ENCODE peak calls at places on chromosome 10, in five cellular contexts. P is nucleus accumbens, W is NCI-H510A treated with DMSO at 0.1 percent for 48 hours, A is Right ventricle myocardium superior, C is testis. Y is an unnamed sample.

GRCh38 chr10:132907901-132908620 is 34.3 kb downstream of the CFAP46 start:
- DNase-seq in W (no peak), C (no peak), P (no peak), A (peak), Y (no peak)

GRCh38 chr10:71927669-71928592 is 36.3 kb upstream of the CHST3 start:
- DNase-seq in C (no peak), W (no peak), P (no peak), A (no peak), Y (no peak)

GRCh38 chr10:122051609-122052385 is 62.8 kb downstream of the TACC2 start:
- DNase-seq in A (peak), P (no peak), W (no peak), C (peak), Y (peak)

GRCh38 chr10:94108200-94108599 is 114.5 kb downstream of the PLCE1 start:
- DNase-seq in W (no peak), A (no peak), C (no peak), P (no peak), Y (no peak)

GRCh38 chr10:123117644-123118409 is 17.9 kb upstream of the HMX3 start:
- DNase-seq in C (peak), P (no peak), A (no peak), W (no peak), Y (no peak)

GRCh38 chr10:63886281-63887025 is 365.3 kb downstream of the REEP3 start:
- DNase-seq in A (no peak), C (no peak), P (no peak), W (no peak), Y (no peak)

GRCh38 chr10:32947586-32947985 is 10.4 kb downstream of the ITGB1 start:
- DNase-seq in P (no peak), C (no peak), W (no peak), A (no peak), Y (no peak)

GRCh38 chr10:17077251-17077904 is 52.2 kb downstream of the CUBN start:
- DNase-seq in A (no peak), C (no peak), W (no peak), P (no peak), Y (no peak)

GRCh38 chr10:121846555-121846954 is 81.3 kb downstream of the ATE1 start:
- DNase-seq in P (no peak), A (no peak), C (no peak), W (no peak), Y (no peak)

GRCh38 chr10:3467052-3467906 is 294.7 kb upstream of the PITRM1 start:
- DNase-seq in W (no peak), P (no peak), A (peak), C (peak), Y (peak)

GRCh38 chr10:103553743-103554487 is 60.4 kb downstream of the NEURL1 start:
- DNase-seq in A (no peak), W (no peak), P (no peak), C (no peak), Y (no peak)

GRCh38 chr10:95485445-95485844 is 75.7 kb downstream of the SORBS1 start:
- DNase-seq in A (no peak), W (no peak), C (no peak), P (no peak), Y (peak)

GRCh38 chr10:28676297-28676967 is 889 bp upstream of the BAMBI start:
- DNase-seq in C (peak), P (no peak), A (peak), W (no peak), Y (peak)

GRCh38 chr10:5942471-5942870 is 34.9 kb downstream of the IL15RA start:
- DNase-seq in A (peak), W (no peak), C (peak), P (no peak), Y (no peak)

GRCh38 chr10:35808344-35808743 is 166.2 kb upstream of the FZD8 start:
- DNase-seq in W (no peak), C (no peak), A (no peak), P (no peak), Y (no peak)

GRCh38 chr10:29877798-29878491 is 181.4 kb downstream of the JCAD start:
- DNase-seq in P (no peak), C (peak), A (peak), W (no peak), Y (no peak)

GRCh38 chr10:131094406-131095108 is 217.0 kb downstream of the TCERG1L start:
- DNase-seq in W (peak), C (peak), A (peak), P (no peak), Y (no peak)

GRCh38 chr10:51137741-51138529 is 63.6 kb downstream of the PRKG1 start:
- DNase-seq in W (no peak), A (no peak), C (no peak), P (no peak), Y (no peak)

GRCh38 chr10:71772832-71773220 is 494 bp downstream of the VSIR start:
- DNase-seq in W (no peak), P (no peak), C (no peak), A (no peak), Y (peak)

GRCh38 chr10:3981300-3981699 is 196.3 kb upstream of the KLF6 start:
- DNase-seq in C (no peak), P (no peak), W (no peak), A (no peak), Y (no peak)